ENCODE peak calls at places on chromosomes 16 and 17, in ten cellular contexts. B is activated CD8-positive, alpha-beta memory T cell treated with anti-CD3 and anti-CD28 coated beads for 4 hours; A is posterior cingulate gyrus; Q is T-helper 1 cell; K is ELF-1; L is activated naive CD4-positive, alpha-beta T cell treated with anti-CD3 and anti-CD28 coated beads, Interleukin-2, amount 50 U/mL, for 16 hours; O is NCI-H2029 treated with DMSO at 0.1 percent for 48 hours; N is neural crest cell; T is CD8-positive, alpha-beta T cell; R is M059J. U is an unnamed sample.

GRCh38 chr16:19179890-19180490 is 11.9 kb downstream of the SYT17 start:
- DNase-seq in T (no peak), N (peak; percentile 57), L (no peak), K (peak; percentile 67), R (no peak), O (no peak), A (peak; percentile 42), B (no peak), Q (peak; percentile 39), U (peak; percentile 70)

GRCh38 chr16:4402439-4403132 is 13.8 kb downstream of the CORO7 start:
- DNase-seq in K (peak; percentile 90), T (peak; percentile 57), A (peak; percentile 89), L (peak; percentile 76), Q (peak; percentile 38), N (peak; percentile 94), O (no peak), R (peak; percentile 62), B (peak; percentile 41), U (peak; percentile 79)

GRCh38 chr16:54027126-54027922 is 259.3 kb downstream of the IRX3 start:
- DNase-seq in B (no peak), L (no peak), A (no peak), K (no peak), R (peak; percentile 92), N (no peak), T (no peak), O (no peak), Q (no peak), U (no peak)

GRCh38 chr16:69371564-69371963 is 14.2 kb downstream of the TERF2 start:
- DNase-seq in N (no peak), T (no peak), L (no peak), Q (no peak), B (no peak), A (no peak), R (no peak), O (no peak), K (no peak), U (no peak)

GRCh38 chr16:17591655-17592405 is 121.1 kb upstream of the XYLT1 start:
- DNase-seq in R (peak; percentile 85), K (no peak), Q (peak; percentile 20), L (no peak), O (no peak), N (no peak), B (no peak), A (no peak), T (peak; percentile 27), U (no peak)

GRCh38 chr17:32267690-32268205 is 2.1 kb downstream of the RHBDL3 start:
- DNase-seq in N (no peak), R (peak; percentile 31), Q (no peak), L (peak; percentile 26), O (no peak), A (no peak), K (no peak), T (no peak), B (no peak), U (peak; percentile 18)

GRCh38 chr16:57564571-57565270 is 22.3 kb downstream of the ADGRG5 start:
- DNase-seq in L (no peak), R (peak; percentile 80), N (no peak), B (no peak), Q (no peak), T (no peak), A (no peak), K (no peak), O (no peak), U (no peak)

GRCh38 chr17:29712677-29713076 is 90.0 kb upstream of the CORO6 start:
- DNase-seq in K (no peak), B (no peak), R (no peak), L (no peak), N (no peak), Q (no peak), T (no peak), O (no peak), A (no peak), U (no peak)

GRCh38 chr17:21817791-21818364 is 125.6 kb downstream of the KCNJ18 start:
- DNase-seq in L (no peak), O (no peak), A (no peak), K (no peak), B (no peak), T (no peak), R (no peak), N (no peak), Q (no peak), U (no peak)

GRCh38 chr16:50537533-50538290 is 10.5 kb upstream of the NKD1 start:
- DNase-seq in T (no peak), O (no peak), N (no peak), R (no peak), L (no peak), A (no peak), K (no peak), B (no peak), Q (no peak), U (no peak)